ENCODE peak calls at places on chromosomes 5 and 9, in five cellular contexts. One of them, this sample, is unnamed.

GRCh38 chr5:102958481-102959011 is 161.4 kb downstream of the GIN1 start:
- DNase-seq in mammary epithelial cell: peak; percentile 16
- DNase-seq in ecto neural progenitor cell: no peak
- DNase-seq in head of caudate nucleus: no peak
- DNase-seq in activated T-helper 9 cell treated with anti-CD3 and anti-CD28 coated beads, Interleukin-2, amount 50 U/mL, for 16 hours: no peak
- DNase-seq in this sample: no peak

GRCh38 chr5:136621743-136622142 is 256.4 kb upstream of the TRPC7 start:
- DNase-seq in mammary epithelial cell: no peak
- DNase-seq in ecto neural progenitor cell: no peak
- DNase-seq in head of caudate nucleus: no peak
- DNase-seq in activated T-helper 9 cell treated with anti-CD3 and anti-CD28 coated beads, Interleukin-2, amount 50 U/mL, for 16 hours: no peak
- DNase-seq in this sample: no peak

GRCh38 chr5:52859619-52860018 is 71.9 kb downstream of the ITGA1 start:
- DNase-seq in mammary epithelial cell: peak; percentile 19
- DNase-seq in ecto neural progenitor cell: no peak
- DNase-seq in head of caudate nucleus: no peak
- DNase-seq in activated T-helper 9 cell treated with anti-CD3 and anti-CD28 coated beads, Interleukin-2, amount 50 U/mL, for 16 hours: no peak
- DNase-seq in this sample: no peak

GRCh38 chr5:84450617-84451414 is 66.1 kb upstream of the EDIL3 start:
- DNase-seq in mammary epithelial cell: no peak
- DNase-seq in ecto neural progenitor cell: no peak
- DNase-seq in head of caudate nucleus: no peak
- DNase-seq in activated T-helper 9 cell treated with anti-CD3 and anti-CD28 coated beads, Interleukin-2, amount 50 U/mL, for 16 hours: no peak
- DNase-seq in this sample: no peak

GRCh38 chr9:78601957-78602565 is 305.1 kb downstream of the PSAT1 start:
- DNase-seq in mammary epithelial cell: peak; percentile 75
- DNase-seq in ecto neural progenitor cell: no peak
- DNase-seq in head of caudate nucleus: peak; percentile 42
- DNase-seq in activated T-helper 9 cell treated with anti-CD3 and anti-CD28 coated beads, Interleukin-2, amount 50 U/mL, for 16 hours: no peak
- DNase-seq in this sample: no peak

GRCh38 chr5:160105686-160106085 is 13.6 kb downstream of the PWWP2A start:
- DNase-seq in mammary epithelial cell: no peak
- DNase-seq in ecto neural progenitor cell: no peak
- DNase-seq in head of caudate nucleus: no peak
- DNase-seq in activated T-helper 9 cell treated with anti-CD3 and anti-CD28 coated beads, Interleukin-2, amount 50 U/mL, for 16 hours: no peak
- DNase-seq in this sample: no peak

GRCh38 chr9:15492485-15493150 is 18.2 kb downstream of the PSIP1 start:
- DNase-seq in mammary epithelial cell: no peak
- DNase-seq in ecto neural progenitor cell: no peak
- DNase-seq in head of caudate nucleus: no peak
- DNase-seq in activated T-helper 9 cell treated with anti-CD3 and anti-CD28 coated beads, Interleukin-2, amount 50 U/mL, for 16 hours: no peak
- DNase-seq in this sample: no peak

GRCh38 chr5:74232281-74232680 is 408.2 kb downstream of the ENC1 start:
- DNase-seq in mammary epithelial cell: peak; percentile 99
- DNase-seq in ecto neural progenitor cell: no peak
- DNase-seq in head of caudate nucleus: no peak
- DNase-seq in activated T-helper 9 cell treated with anti-CD3 and anti-CD28 coated beads, Interleukin-2, amount 50 U/mL, for 16 hours: no peak
- DNase-seq in this sample: no peak

GRCh38 chr9:137217276-137218211 is 4.5 kb downstream of the RNF208 start:
- DNase-seq in mammary epithelial cell: peak; percentile 37
- DNase-seq in ecto neural progenitor cell: peak; percentile 73
- DNase-seq in head of caudate nucleus: no peak
- DNase-seq in activated T-helper 9 cell treated with anti-CD3 and anti-CD28 coated beads, Interleukin-2, amount 50 U/mL, for 16 hours: no peak
- DNase-seq in this sample: peak; percentile 91

GRCh38 chr9:126081746-126082145 is 244.9 kb upstream of the MVB12B start:
- DNase-seq in mammary epithelial cell: no peak
- DNase-seq in ecto neural progenitor cell: no peak
- DNase-seq in head of caudate nucleus: no peak
- DNase-seq in activated T-helper 9 cell treated with anti-CD3 and anti-CD28 coated beads, Interleukin-2, amount 50 U/mL, for 16 hours: no peak
- DNase-seq in this sample: no peak

GRCh38 chr5:84344788-84345187 is 39.9 kb downstream of the EDIL3 start:
- DNase-seq in mammary epithelial cell: no peak
- DNase-seq in ecto neural progenitor cell: no peak
- DNase-seq in head of caudate nucleus: no peak
- DNase-seq in activated T-helper 9 cell treated with anti-CD3 and anti-CD28 coated beads, Interleukin-2, amount 50 U/mL, for 16 hours: no peak
- DNase-seq in this sample: no peak

GRCh38 chr9:119009253-119009652 is 360.0 kb downstream of the BRINP1 start:
- DNase-seq in mammary epithelial cell: peak; percentile 82
- DNase-seq in ecto neural progenitor cell: no peak
- DNase-seq in head of caudate nucleus: no peak
- DNase-seq in activated T-helper 9 cell treated with anti-CD3 and anti-CD28 coated beads, Interleukin-2, amount 50 U/mL, for 16 hours: no peak
- DNase-seq in this sample: no peak

GRCh38 chr9:93675336-93676150 is 99.2 kb downstream of the PHF2 start:
- DNase-seq in mammary epithelial cell: no peak
- DNase-seq in ecto neural progenitor cell: peak; percentile 20
- DNase-seq in head of caudate nucleus: peak; percentile 8
- DNase-seq in activated T-helper 9 cell treated with anti-CD3 and anti-CD28 coated beads, Interleukin-2, amount 50 U/mL, for 16 hours: no peak
- DNase-seq in this sample: no peak

GRCh38 chr5:136058031-136058971 is 29.5 kb downstream of the TGFBI start:
- DNase-seq in mammary epithelial cell: peak; percentile 80
- DNase-seq in ecto neural progenitor cell: no peak
- DNase-seq in head of caudate nucleus: no peak
- DNase-seq in activated T-helper 9 cell treated with anti-CD3 and anti-CD28 coated beads, Interleukin-2, amount 50 U/mL, for 16 hours: no peak
- DNase-seq in this sample: no peak

GRCh38 chr5:22372376-22372775 is 480.8 kb downstream of the CDH12 start:
- DNase-seq in mammary epithelial cell: peak; percentile 9
- DNase-seq in ecto neural progenitor cell: peak; percentile 40
- DNase-seq in head of caudate nucleus: no peak
- DNase-seq in activated T-helper 9 cell treated with anti-CD3 and anti-CD28 coated beads, Interleukin-2, amount 50 U/mL, for 16 hours: no peak
- DNase-seq in this sample: no peak

GRCh38 chr5:136511046-136511445 is 145.7 kb upstream of the TRPC7 start:
- DNase-seq in mammary epithelial cell: no peak
- DNase-seq in ecto neural progenitor cell: no peak
- DNase-seq in head of caudate nucleus: no peak
- DNase-seq in activated T-helper 9 cell treated with anti-CD3 and anti-CD28 coated beads, Interleukin-2, amount 50 U/mL, for 16 hours: no peak
- DNase-seq in this sample: no peak

GRCh38 chr9:131433302-131433854 is 39.5 kb downstream of the PRRC2B start:
- DNase-seq in mammary epithelial cell: no peak
- DNase-seq in ecto neural progenitor cell: no peak
- DNase-seq in head of caudate nucleus: no peak
- DNase-seq in activated T-helper 9 cell treated with anti-CD3 and anti-CD28 coated beads, Interleukin-2, amount 50 U/mL, for 16 hours: no peak
- DNase-seq in this sample: no peak

GRCh38 chr9:137045294-137046093 is 483 bp downstream of the NPDC1 start:
- DNase-seq in mammary epithelial cell: no peak
- DNase-seq in ecto neural progenitor cell: no peak
- DNase-seq in head of caudate nucleus: peak; percentile 55
- DNase-seq in activated T-helper 9 cell treated with anti-CD3 and anti-CD28 coated beads, Interleukin-2, amount 50 U/mL, for 16 hours: no peak
- DNase-seq in this sample: no peak

GRCh38 chr5:10577371-10578291 is 13.8 kb downstream of the ANKRD33B start:
- DNase-seq in mammary epithelial cell: no peak
- DNase-seq in ecto neural progenitor cell: no peak
- DNase-seq in head of caudate nucleus: no peak
- DNase-seq in activated T-helper 9 cell treated with anti-CD3 and anti-CD28 coated beads, Interleukin-2, amount 50 U/mL, for 16 hours: no peak
- DNase-seq in this sample: no peak

GRCh38 chr9:129620669-129621295 is at the start of gene C9orf50:
- DNase-seq in mammary epithelial cell: no peak
- DNase-seq in ecto neural progenitor cell: no peak
- DNase-seq in head of caudate nucleus: no peak
- DNase-seq in activated T-helper 9 cell treated with anti-CD3 and anti-CD28 coated beads, Interleukin-2, amount 50 U/mL, for 16 hours: no peak
- DNase-seq in this sample: no peak